ENCODE peak calls at places on chromosome 21, in eight cellular contexts. Z, X, O, Q, F, L, I and A are unnamed samples.

GRCh38 chr21:36265431-36265830 is 54.6 kb upstream of the MORC3 start:
- DNase-seq in Z (no peak), X (no peak), O (no peak), Q (no peak), F (no peak), L (no peak), I (no peak), A (no peak)

GRCh38 chr21:34743831-34744230 is 75.0 kb downstream of the CLIC6 start:
- DNase-seq in Z (no peak), X (no peak), O (no peak), Q (no peak), F (peak; percentile 82), L (peak; percentile 6), I (no peak), A (no peak)

GRCh38 chr21:45248301-45248892 is 39.3 kb downstream of the POFUT2 start:
- DNase-seq in Z (no peak), X (no peak), O (no peak), Q (no peak), F (no peak), L (no peak), I (no peak), A (peak; percentile 22)

GRCh38 chr21:38261851-38262250 is 5.1 kb downstream of the KCNJ15 start:
- DNase-seq in Z (no peak), X (no peak), O (no peak), Q (no peak), F (no peak), L (no peak), I (no peak), A (no peak)

GRCh38 chr21:15283789-15284188 is 219.0 kb upstream of the NRIP1 start:
- DNase-seq in Z (no peak), X (no peak), O (no peak), Q (no peak), F (no peak), L (no peak), I (no peak), A (no peak)

GRCh38 chr21:14569026-14569425 is 22.9 kb upstream of the SAMSN1 start:
- DNase-seq in Z (no peak), X (no peak), O (no peak), Q (no peak), F (no peak), L (no peak), I (no peak), A (no peak)

GRCh38 chr21:36321325-36322082 is 1.5 kb downstream of the MORC3 start:
- DNase-seq in Z (peak; percentile 13), X (no peak), O (peak; percentile 28), Q (peak; percentile 33), F (no peak), L (peak; percentile 10), I (no peak), A (peak; percentile 51)

GRCh38 chr21:42347601-42348327 is 3.0 kb downstream of the TFF2 start:
- DNase-seq in Z (no peak), X (no peak), O (no peak), Q (no peak), F (no peak), L (no peak), I (no peak), A (no peak)

GRCh38 chr21:46057111-46057709 is 40.7 kb upstream of the COL6A2 start:
- DNase-seq in Z (no peak), X (no peak), O (peak; percentile 30), Q (peak; percentile 37), F (no peak), L (no peak), I (no peak), A (no peak)

GRCh38 chr21:40334159-40334558 is 466.9 kb downstream of the PCP4 start:
- DNase-seq in Z (no peak), X (no peak), O (no peak), Q (no peak), F (no peak), L (no peak), I (no peak), A (no peak)

GRCh38 chr21:39502631-39503030 is 50.9 kb downstream of the SH3BGR start:
- DNase-seq in Z (no peak), X (no peak), O (no peak), Q (no peak), F (no peak), L (no peak), I (no peak), A (no peak)

GRCh38 chr21:45220714-45221113 is 67.0 kb downstream of the POFUT2 start:
- DNase-seq in Z (no peak), X (no peak), O (no peak), Q (no peak), F (no peak), L (no peak), I (no peak), A (no peak)

GRCh38 chr21:38716942-38717341 is 88.8 kb upstream of the ETS2 start:
- DNase-seq in Z (no peak), X (no peak), O (no peak), Q (no peak), F (peak; percentile 29), L (no peak), I (no peak), A (no peak)

GRCh38 chr21:46021978-46022544 is 40.5 kb downstream of the COL6A1 start:
- DNase-seq in Z (peak; percentile 21), X (no peak), O (no peak), Q (no peak), F (peak; percentile 62), L (no peak), I (no peak), A (no peak)

GRCh38 chr21:32826317-32827167 is 55.0 kb upstream of the PAXBP1 start:
- DNase-seq in Z (peak; percentile 76), X (no peak), O (peak; percentile 75), Q (no peak), F (peak; percentile 75), L (peak; percentile 23), I (no peak), A (peak; percentile 51)